ENCODE peak calls at places on chromosomes 2 and 18, in four cellular contexts. One of them, this sample, is unnamed.

GRCh38 chr18:10234912-10235439 is 219.5 kb upstream of the APCDD1 start:
- DNase-seq in naive B cell: no peak
- DNase-seq in NCI-H2029: no peak
- DNase-seq in NCI-H1105: no peak
- DNase-seq in this sample: no peak

GRCh38 chr2:59195851-59196250 is 954.7 kb upstream of the FANCL start:
- DNase-seq in naive B cell: no peak
- DNase-seq in NCI-H2029: no peak
- DNase-seq in NCI-H1105: no peak
- DNase-seq in this sample: no peak

GRCh38 chr18:35862115-35862640 is 110.3 kb upstream of the RMP24 start:
- DNase-seq in naive B cell: no peak
- DNase-seq in NCI-H2029: no peak
- DNase-seq in NCI-H1105: no peak
- DNase-seq in this sample: peak

GRCh38 chr2:202113571-202114142 is 40.6 kb downstream of the KIAA2012 start:
- DNase-seq in naive B cell: no peak
- DNase-seq in NCI-H2029: no peak
- DNase-seq in NCI-H1105: no peak
- DNase-seq in this sample: peak

GRCh38 chr18:63166142-63166541 is 153.4 kb downstream of the BCL2 start:
- DNase-seq in naive B cell: no peak
- DNase-seq in NCI-H2029: no peak
- DNase-seq in NCI-H1105: no peak
- DNase-seq in this sample: no peak

GRCh38 chr2:8624855-8625398 is 56.9 kb upstream of the ID2 start:
- DNase-seq in naive B cell: no peak
- DNase-seq in NCI-H2029: no peak
- DNase-seq in NCI-H1105: no peak
- DNase-seq in this sample: no peak

GRCh38 chr18:66271927-66272326 is 332.0 kb downstream of the CDH19 start:
- DNase-seq in naive B cell: no peak
- DNase-seq in NCI-H2029: no peak
- DNase-seq in NCI-H1105: no peak
- DNase-seq in this sample: no peak

GRCh38 chr2:175807031-175807873 is 194.8 kb downstream of the LNPK start:
- DNase-seq in naive B cell: no peak
- DNase-seq in NCI-H2029: no peak
- DNase-seq in NCI-H1105: no peak
- DNase-seq in this sample: no peak

GRCh38 chr2:47062721-47063120 is 92.4 kb downstream of the STPG4 start:
- DNase-seq in naive B cell: no peak
- DNase-seq in NCI-H2029: no peak
- DNase-seq in NCI-H1105: no peak
- DNase-seq in this sample: no peak

GRCh38 chr2:85106489-85107180 is 26.6 kb upstream of the TCF7L1 start:
- DNase-seq in naive B cell: no peak
- DNase-seq in NCI-H2029: no peak
- DNase-seq in NCI-H1105: no peak
- DNase-seq in this sample: no peak

GRCh38 chr2:112433932-112434730 is 686 bp upstream of the RGPD8 start:
- DNase-seq in naive B cell: no peak
- DNase-seq in NCI-H2029: no peak
- DNase-seq in NCI-H1105: no peak
- DNase-seq in this sample: no peak

GRCh38 chr2:10103179-10103578 is 19.4 kb upstream of the RRM2 start:
- DNase-seq in naive B cell: no peak
- DNase-seq in NCI-H2029: peak
- DNase-seq in NCI-H1105: no peak
- DNase-seq in this sample: no peak

GRCh38 chr2:161709428-161709827 is 85.2 kb downstream of the SLC4A10 start:
- DNase-seq in naive B cell: no peak
- DNase-seq in NCI-H2029: no peak
- DNase-seq in NCI-H1105: no peak
- DNase-seq in this sample: no peak

GRCh38 chr2:152336854-152337510 is 2.0 kb downstream of the FMNL2 start:
- DNase-seq in naive B cell: no peak
- DNase-seq in NCI-H2029: no peak
- DNase-seq in NCI-H1105: no peak
- DNase-seq in this sample: no peak

GRCh38 chr18:51195086-51195601 is 2.3 kb downstream of the MEX3C start:
- DNase-seq in naive B cell: no peak
- DNase-seq in NCI-H2029: no peak
- DNase-seq in NCI-H1105: no peak
- DNase-seq in this sample: no peak

GRCh38 chr2:186431306-186431705 is 54.8 kb upstream of the ZC3H15 start:
- DNase-seq in naive B cell: no peak
- DNase-seq in NCI-H2029: no peak
- DNase-seq in NCI-H1105: no peak
- DNase-seq in this sample: peak

GRCh38 chr2:70103531-70104061 is 16.3 kb downstream of the PCBP1 start:
- DNase-seq in naive B cell: peak
- DNase-seq in NCI-H2029: no peak
- DNase-seq in NCI-H1105: no peak
- DNase-seq in this sample: no peak

GRCh38 chr18:44411971-44412370 is 268.7 kb upstream of the SETBP1 start:
- DNase-seq in naive B cell: no peak
- DNase-seq in NCI-H2029: no peak
- DNase-seq in NCI-H1105: no peak
- DNase-seq in this sample: no peak

GRCh38 chr2:40244251-40245010 is 207.5 kb downstream of the SLC8A1 start:
- DNase-seq in naive B cell: no peak
- DNase-seq in NCI-H2029: peak
- DNase-seq in NCI-H1105: no peak
- DNase-seq in this sample: no peak

GRCh38 chr2:173205375-173205774 is 129.7 kb downstream of the MAP3K20 start:
- DNase-seq in naive B cell: no peak
- DNase-seq in NCI-H2029: no peak
- DNase-seq in NCI-H1105: no peak
- DNase-seq in this sample: no peak

GRCh38 chr2:227106845-227107759 is 56.9 kb downstream of the COL4A4 start:
- DNase-seq in naive B cell: peak
- DNase-seq in NCI-H2029: peak
- DNase-seq in NCI-H1105: peak
- DNase-seq in this sample: peak

GRCh38 chr2:26251893-26252292 is 7.2 kb downstream of the HADHB start:
- DNase-seq in naive B cell: no peak
- DNase-seq in NCI-H2029: peak
- DNase-seq in NCI-H1105: peak
- DNase-seq in this sample: peak

GRCh38 chr18:68676913-68677312 is 38.0 kb downstream of the TMX3 start:
- DNase-seq in naive B cell: no peak
- DNase-seq in NCI-H2029: no peak
- DNase-seq in NCI-H1105: no peak
- DNase-seq in this sample: no peak

GRCh38 chr2:85668009-85668856 is at the start of gene SFTPB:
- DNase-seq in naive B cell: no peak
- DNase-seq in NCI-H2029: peak
- DNase-seq in NCI-H1105: peak
- DNase-seq in this sample: no peak

GRCh38 chr2:72149556-72150156 is 2.0 kb upstream of the CYP26B1 start:
- DNase-seq in naive B cell: no peak
- DNase-seq in NCI-H2029: no peak
- DNase-seq in NCI-H1105: peak
- DNase-seq in this sample: no peak

This sample was measured in Jurkat, Clone E6-1.